ENCODE peak calls at places on chromosomes 11 and 22, in five cellular contexts. D is RWPE1, U is nephron progenitor cell, J is fibroblast of the conjunctiva, C is AG10803. W is an unnamed sample.

GRCh38 chr22:24133187-24133965 is 47.9 kb upstream of the SUSD2 start:
- DNase-seq in D (no peak), U (no peak), C (peak), J (no peak), W (no peak)

GRCh38 chr11:121887564-121887963 is 228.5 kb downstream of the BLID start:
- DNase-seq in U (no peak), C (no peak), J (no peak), D (no peak), W (no peak)

GRCh38 chr22:35746946-35747703 is 29.5 kb downstream of the APOL5 start:
- DNase-seq in J (no peak), D (no peak), C (no peak), U (no peak), W (no peak)

GRCh38 chr22:40209945-40210485 is 32.3 kb downstream of the TNRC6B start:
- DNase-seq in C (no peak), J (no peak), D (no peak), U (no peak), W (no peak)

GRCh38 chr11:2527621-2528291 is 82.9 kb downstream of the KCNQ1 start:
- DNase-seq in U (peak), D (no peak), J (no peak), C (no peak), W (no peak)

GRCh38 chr11:73193251-73194033 is 24.6 kb upstream of the P2RY2 start:
- DNase-seq in J (no peak), U (no peak), C (no peak), D (no peak), W (no peak)

GRCh38 chr11:126695293-126695692 is 305.3 kb downstream of the KIRREL3 start:
- DNase-seq in D (no peak), J (no peak), U (no peak), C (peak), W (no peak)

GRCh38 chr11:69209936-69210659 is 54.4 kb downstream of the SMIM38 start:
- DNase-seq in D (no peak), U (no peak), C (no peak), J (no peak), W (peak)

GRCh38 chr22:47681766-47682165 is 919.3 kb downstream of the TBC1D22A start:
- DNase-seq in J (no peak), D (no peak), U (no peak), C (no peak), W (no peak)

GRCh38 chr11:115470928-115471327 is 33.3 kb downstream of the CADM1 start:
- DNase-seq in U (no peak), J (no peak), D (no peak), C (no peak), W (no peak)

GRCh38 chr11:72758690-72759389 is 6.6 kb upstream of the ARAP1 start:
- DNase-seq in C (peak), J (no peak), U (no peak), D (no peak), W (no peak)

GRCh38 chr11:130858215-130858614 is 58.1 kb downstream of the SNX19 start:
- DNase-seq in C (no peak), D (peak), U (no peak), J (no peak), W (no peak)

GRCh38 chr22:46546466-46547178 is 9.2 kb upstream of the CELSR1 start:
- DNase-seq in J (no peak), C (peak), U (no peak), D (no peak), W (peak)

GRCh38 chr22:39392341-39392948 is 7.1 kb upstream of the TAB1 start:
- DNase-seq in J (no peak), U (no peak), D (no peak), C (no peak), W (peak)

GRCh38 chr11:94768602-94769511 is 701 bp downstream of the AMOTL1 start:
- DNase-seq in D (no peak), U (peak), J (no peak), C (no peak), W (peak)

GRCh38 chr22:24567668-24568067 is 11.9 kb downstream of the SNRPD3 start:
- DNase-seq in C (no peak), D (no peak), U (no peak), J (no peak), W (no peak)

W was measured in trophoblast cell.